ENCODE peak calls at places on chromosomes 5 and 9, in six cellular contexts. D is neural crest cell, S is ovary, F is left lung, Q is B cell, E is left ventricle myocardium inferior. G is an unnamed sample.

GRCh38 chr5:76365558-76365957 is 37.5 kb upstream of the IQGAP2 start:
- DNase-seq in S (no peak), E (no peak), F (no peak), Q (no peak), D (no peak), G (no peak)

GRCh38 chr9:137422668-137423000 is 328 bp downstream of the EXD3 start:
- DNase-seq in S (no peak), F (no peak), D (no peak), Q (no peak), E (peak; percentile 31), G (peak; percentile 59)

GRCh38 chr5:80957031-80957761 is 3.0 kb upstream of the RASGRF2 start:
- DNase-seq in D (no peak), S (no peak), F (no peak), Q (no peak), E (no peak), G (no peak)

GRCh38 chr5:59799668-59800374 is 93.7 kb downstream of the PDE4D start:
- DNase-seq in S (no peak), E (no peak), Q (peak; percentile 48), F (no peak), D (peak; percentile 28), G (no peak)

GRCh38 chr9:5778799-5779198 is 54.1 kb downstream of the ERMP1 start:
- DNase-seq in S (no peak), D (no peak), F (no peak), E (no peak), Q (no peak), G (no peak)

GRCh38 chr9:129245276-129245675 is 67.2 kb upstream of the IER5L start:
- DNase-seq in Q (no peak), D (no peak), S (peak; percentile 22), F (peak; percentile 28), E (peak; percentile 13), G (no peak)

GRCh38 chr9:124281934-124282351 is 24.2 kb downstream of the NEK6 start:
- DNase-seq in Q (no peak), F (no peak), S (no peak), D (no peak), E (no peak), G (no peak)

GRCh38 chr5:79581535-79581934 is 30.7 kb upstream of the TENT2 start:
- DNase-seq in D (no peak), F (no peak), E (no peak), Q (no peak), S (no peak), G (no peak)

GRCh38 chr5:20105915-20106314 is 117.9 kb upstream of the CDH18 start:
- DNase-seq in F (no peak), S (no peak), D (no peak), E (no peak), Q (no peak), G (no peak)

GRCh38 chr5:134649163-134649916 is 755 bp downstream of the SEC24A start:
- DNase-seq in E (no peak), Q (no peak), F (peak; percentile 45), D (no peak), S (peak; percentile 47), G (no peak)

GRCh38 chr5:1244255-1244654 is 19.1 kb downstream of the SLC6A18 start:
- DNase-seq in D (no peak), Q (no peak), S (no peak), F (no peak), E (no peak), G (no peak)

GRCh38 chr5:35780236-35780635 is 76.5 kb upstream of the IL7R start:
- DNase-seq in S (no peak), Q (no peak), D (no peak), E (no peak), F (no peak), G (no peak)

GRCh38 chr9:19442240-19442639 is 33.4 kb downstream of the ACER2 start:
- DNase-seq in D (no peak), E (no peak), F (no peak), S (no peak), Q (no peak), G (no peak)

GRCh38 chr9:135478858-135479468 is 619 bp upstream of the PPP1R26 start:
- DNase-seq in F (peak; percentile 57), S (peak; percentile 51), D (peak; percentile 23), Q (peak; percentile 41), E (no peak), G (no peak)

GRCh38 chr5:74630387-74631087 is 10.0 kb downstream of the ENC1 start:
- DNase-seq in S (no peak), E (no peak), F (no peak), D (no peak), Q (no peak), G (no peak)

GRCh38 chr9:76370656-76371055 is 23.6 kb downstream of the RFK start:
- DNase-seq in F (no peak), E (no peak), Q (no peak), S (no peak), D (no peak), G (no peak)

GRCh38 chr9:112535811-112536210 is 49.2 kb downstream of the KIAA1958 start:
- DNase-seq in Q (no peak), D (no peak), F (no peak), S (no peak), E (no peak), G (no peak)

GRCh38 chr9:76218868-76219462 is 175.3 kb downstream of the RFK start:
- DNase-seq in Q (no peak), F (no peak), D (no peak), S (no peak), E (no peak), G (no peak)

GRCh38 chr9:3887798-3888495 is 362.1 kb upstream of the RFX3 start:
- DNase-seq in E (no peak), F (no peak), D (no peak), S (no peak), Q (no peak), G (no peak)

GRCh38 chr5:6832994-6833393 is 119.8 kb downstream of the TENT4A start:
- DNase-seq in S (no peak), Q (no peak), D (no peak), E (no peak), F (no peak), G (no peak)

GRCh38 chr5:136058031-136058971 is 29.5 kb downstream of the TGFBI start:
- DNase-seq in S (peak; percentile 54), Q (no peak), F (peak; percentile 69), D (no peak), E (peak; percentile 66), G (peak; percentile 56)

GRCh38 chr9:128886211-128886826 is 4.4 kb downstream of the LRRC8A start:
- DNase-seq in F (no peak), E (no peak), S (no peak), Q (no peak), D (no peak), G (no peak)

GRCh38 chr9:134403682-134404301 is 77.5 kb downstream of the RXRA start:
- DNase-seq in F (peak; percentile 87), E (peak; percentile 87), D (no peak), S (peak; percentile 84), Q (no peak), G (no peak)

GRCh38 chr9:89870207-89870606 is 265.4 kb downstream of the GADD45G start:
- DNase-seq in S (no peak), Q (peak; percentile 38), D (no peak), F (peak; percentile 4), E (no peak), G (no peak)

GRCh38 chr5:122053181-122054109 is 24.6 kb downstream of the LOX start:
- DNase-seq in E (no peak), S (no peak), D (no peak), F (peak; percentile 53), Q (no peak), G (no peak)

GRCh38 chr5:137497396-137498290 is 1.5 kb downstream of the SPOCK1 start:
- DNase-seq in F (no peak), D (no peak), Q (no peak), E (no peak), S (no peak), G (no peak)

DNA sequence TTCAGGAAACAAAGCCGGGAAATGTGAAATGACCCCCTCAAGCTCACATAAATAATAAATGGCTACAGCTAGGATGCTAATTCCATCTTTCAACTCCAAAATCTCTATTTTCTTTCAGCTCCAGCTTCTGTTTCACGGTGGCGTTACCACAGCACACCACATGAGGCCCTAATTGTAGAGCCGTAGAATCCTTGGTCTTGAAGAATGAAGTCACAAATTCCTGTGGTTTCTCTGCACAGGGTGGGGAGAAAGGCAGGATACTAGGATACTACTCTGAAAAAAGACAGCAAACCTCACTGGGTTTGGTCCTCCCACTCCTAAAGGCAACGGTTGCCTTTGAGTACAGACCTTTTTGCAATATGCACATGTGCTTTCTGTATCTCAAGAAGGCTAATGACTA is 13.9 kb upstream of the RARS1 start:
- DNase-seq in Q (no peak), S (no peak), D (no peak), E (no peak), F (no peak), G (no peak)
- TF ChIP-seq CTCF in Q (no peak), S (no peak), D (no peak), E (no peak), F (no peak), G (peak; percentile 30)

GRCh38 chr9:38288502-38288901 is 104.0 kb upstream of the ALDH1B1 start:
- DNase-seq in F (no peak), Q (no peak), E (no peak), D (no peak), S (no peak), G (no peak)

GRCh38 chr9:38284768-38285080 is 107.8 kb upstream of the ALDH1B1 start:
- DNase-seq in E (no peak), Q (no peak), D (no peak), S (no peak), F (no peak), G (no peak)

GRCh38 chr9:38285236-38285635 is 107.3 kb upstream of the ALDH1B1 start:
- DNase-seq in S (no peak), F (no peak), E (no peak), D (no peak), Q (no peak), G (no peak)

GRCh38 chr9:38287420-38287985 is 105.0 kb upstream of the ALDH1B1 start:
- DNase-seq in F (no peak), E (no peak), D (no peak), Q (no peak), S (no peak), G (no peak)

GRCh38 chr9:38286357-38286756 is 106.1 kb upstream of the ALDH1B1 start:
- DNase-seq in Q (no peak), D (no peak), F (no peak), S (no peak), E (no peak), G (no peak)
- TF ChIP-seq CTCF in Q (no peak), D (no peak), F (no peak), S (no peak), E (no peak), G (no peak)

GRCh38 chr5:43073597-43074546 is 33.8 kb upstream of the ANXA2R start:
- DNase-seq in F (no peak), S (no peak), D (no peak), Q (peak; percentile 50), E (no peak), G (no peak)
- TF ChIP-seq CTCF in F (peak; percentile 56), S (no peak), D (peak; percentile 59), Q (peak; percentile 76), E (peak; percentile 67), G (peak; percentile 32)

GRCh38 chr5:68884144-68884754 is 209.6 kb upstream of the SLC30A5 start:
- DNase-seq in D (no peak), E (no peak), S (no peak), Q (no peak), F (no peak), G (no peak)

GRCh38 chr5:68883441-68883840 is 210.4 kb upstream of the SLC30A5 start:
- DNase-seq in D (no peak), S (no peak), E (no peak), Q (no peak), F (no peak), G (no peak)

GRCh38 chr5:68886814-68887213 is 207.0 kb upstream of the SLC30A5 start:
- DNase-seq in E (no peak), D (no peak), Q (no peak), S (no peak), F (no peak), G (no peak)

GRCh38 chr5:68884893-68885292 is 208.9 kb upstream of the SLC30A5 start:
- DNase-seq in S (no peak), F (no peak), D (no peak), Q (no peak), E (no peak), G (no peak)
- TF ChIP-seq CTCF in S (no peak), F (no peak), D (peak; percentile 66), Q (peak; percentile 33), E (peak; percentile 44), G (peak; percentile 58)

G was measured in mesothelial cell of epicardium.